ENCODE peak calls at places on chromosomes 3 and 15, in eight cellular contexts. C is breast epithelium; Q is HepG2; O is CD4-positive, CD25-positive, alpha-beta regulatory T cell; D is fibroblast of lung; H is cardiac muscle cell; R is Peyer's patch; G is GM23248. P is an unnamed sample.

GRCh38 chr15:89112341-89112971 is 24.2 kb downstream of the ABHD2 start:
- DNase-seq in C (no peak), Q (peak), O (no peak), D (peak), H (no peak), R (peak), G (peak), P (no peak)

GRCh38 chr3:23129062-23129461 is 74.1 kb upstream of the UBE2E2 start:
- DNase-seq in C (no peak), Q (no peak), O (no peak), D (no peak), H (no peak), R (no peak), G (no peak), P (no peak)

GRCh38 chr15:43775411-43775965 is 1.3 kb downstream of the ELL3 start:
- DNase-seq in C (peak), Q (peak), O (no peak), D (peak), H (peak), R (peak), G (peak), P (no peak)

GRCh38 chr15:51212239-51212638 is 117.5 kb upstream of the TNFAIP8L3 start:
- DNase-seq in C (no peak), Q (no peak), O (no peak), D (no peak), H (no peak), R (no peak), G (no peak), P (no peak)

GRCh38 chr3:140573011-140573410 is 104.9 kb upstream of the TRIM42 start:
- DNase-seq in C (no peak), Q (no peak), O (no peak), D (no peak), H (no peak), R (no peak), G (no peak), P (no peak)

GRCh38 chr15:99438691-99439523 is 126.9 kb upstream of the MEF2A start:
- DNase-seq in C (no peak), Q (no peak), O (no peak), D (peak), H (no peak), R (peak), G (peak), P (peak)

GRCh38 chr15:95884276-95884675 is 446.2 kb upstream of the NR2F2 start:
- DNase-seq in C (no peak), Q (no peak), O (no peak), D (peak), H (no peak), R (no peak), G (peak), P (no peak)

GRCh38 chr3:62567097-62568021 is 194.0 kb upstream of the FEZF2 start:
- DNase-seq in C (no peak), Q (peak), O (no peak), D (peak), H (peak), R (no peak), G (peak), P (peak)

GRCh38 chr15:25408428-25408827 is 30.4 kb downstream of the UBE3A start:
- DNase-seq in C (no peak), Q (no peak), O (no peak), D (peak), H (no peak), R (no peak), G (peak), P (no peak)

GRCh38 chr3:73569246-73569760 is 55.4 kb downstream of the PDZRN3 start:
- DNase-seq in C (no peak), Q (no peak), O (no peak), D (no peak), H (no peak), R (no peak), G (no peak), P (no peak)

GRCh38 chr3:194300392-194300758 is 50.8 kb downstream of the CPN2 start:
- DNase-seq in C (peak), Q (peak), O (no peak), D (peak), H (peak), R (peak), G (peak), P (no peak)

GRCh38 chr3:5304789-5305680 is 117.5 kb downstream of the EDEM1 start:
- DNase-seq in C (no peak), Q (peak), O (peak), D (peak), H (peak), R (peak), G (peak), P (no peak)

GRCh38 chr15:52780172-52780980 is 9.8 kb downstream of the ONECUT1 start:
- DNase-seq in C (no peak), Q (peak), O (peak), D (peak), H (peak), R (peak), G (peak), P (no peak)

GRCh38 chr3:171018151-171018935 is 8.2 kb downstream of the SLC2A2 start:
- DNase-seq in C (no peak), Q (no peak), O (no peak), D (peak), H (peak), R (no peak), G (peak), P (no peak)

GRCh38 chr3:27114684-27115083 is 254.5 kb downstream of the NEK10 start:
- DNase-seq in C (no peak), Q (peak), O (no peak), D (peak), H (no peak), R (no peak), G (peak), P (no peak)

GRCh38 chr15:49490963-49491362 is 67.9 kb downstream of the FGF7 start:
- DNase-seq in C (no peak), Q (no peak), O (no peak), D (no peak), H (no peak), R (no peak), G (peak), P (no peak)

GRCh38 chr3:63625161-63625560 is 27.3 kb upstream of the SNTN start:
- DNase-seq in C (no peak), Q (no peak), O (no peak), D (peak), H (peak), R (no peak), G (peak), P (no peak)

GRCh38 chr3:86923071-86923476 is 67.9 kb downstream of the VGLL3 start:
- DNase-seq in C (no peak), Q (no peak), O (no peak), D (peak), H (no peak), R (no peak), G (peak), P (no peak)

GRCh38 chr3:191531434-191531833 is 70.5 kb downstream of the PYDC2 start:
- DNase-seq in C (no peak), Q (no peak), O (no peak), D (peak), H (no peak), R (no peak), G (no peak), P (no peak)

GRCh38 chr3:27657404-27657803 is 64.7 kb downstream of the EOMES start:
- DNase-seq in C (no peak), Q (no peak), O (no peak), D (peak), H (no peak), R (no peak), G (peak), P (no peak)

GRCh38 chr15:73366766-73367623 is 1.8 kb downstream of the HCN4 start:
- DNase-seq in C (no peak), Q (no peak), O (no peak), D (no peak), H (peak), R (no peak), G (no peak), P (no peak)

GRCh38 chr15:51935466-51936118 is 36.0 kb downstream of the LEO1 start:
- DNase-seq in C (no peak), Q (no peak), O (no peak), D (no peak), H (no peak), R (no peak), G (no peak), P (no peak)

GRCh38 chr3:58299839-58300516 is 6.1 kb upstream of the RPP14 start:
- DNase-seq in C (no peak), Q (peak), O (peak), D (peak), H (peak), R (no peak), G (peak), P (no peak)

GRCh38 chr15:74422723-74423442 is 10.9 kb downstream of the SEMA7A start:
- DNase-seq in C (no peak), Q (peak), O (no peak), D (peak), H (peak), R (peak), G (peak), P (no peak)

GRCh38 chr3:13866406-13866965 is 13.4 kb downstream of the WNT7A start:
- DNase-seq in C (no peak), Q (no peak), O (peak), D (no peak), H (no peak), R (no peak), G (no peak), P (no peak)

GRCh38 chr3:67863869-67864268 is 209.5 kb upstream of the SUCLG2 start:
- DNase-seq in C (no peak), Q (peak), O (no peak), D (no peak), H (peak), R (no peak), G (peak), P (no peak)

GRCh38 chr15:85479071-85479647 is 98.8 kb downstream of the AKAP13 start:
- DNase-seq in C (no peak), Q (no peak), O (no peak), D (peak), H (no peak), R (no peak), G (peak), P (no peak)

GRCh38 chr15:73691398-73691797 is 7.2 kb downstream of the CD276 start:
- DNase-seq in C (no peak), Q (no peak), O (no peak), D (peak), H (peak), R (peak), G (peak), P (peak)

GRCh38 chr15:40436116-40436891 is 4.4 kb upstream of the BAHD1 start:
- DNase-seq in C (no peak), Q (no peak), O (no peak), D (no peak), H (no peak), R (no peak), G (peak), P (no peak)

GRCh38 chr3:61637088-61638051 is 76.0 kb downstream of the PTPRG start:
- DNase-seq in C (no peak), Q (no peak), O (no peak), D (peak), H (no peak), R (peak), G (peak), P (no peak)

DNA sequence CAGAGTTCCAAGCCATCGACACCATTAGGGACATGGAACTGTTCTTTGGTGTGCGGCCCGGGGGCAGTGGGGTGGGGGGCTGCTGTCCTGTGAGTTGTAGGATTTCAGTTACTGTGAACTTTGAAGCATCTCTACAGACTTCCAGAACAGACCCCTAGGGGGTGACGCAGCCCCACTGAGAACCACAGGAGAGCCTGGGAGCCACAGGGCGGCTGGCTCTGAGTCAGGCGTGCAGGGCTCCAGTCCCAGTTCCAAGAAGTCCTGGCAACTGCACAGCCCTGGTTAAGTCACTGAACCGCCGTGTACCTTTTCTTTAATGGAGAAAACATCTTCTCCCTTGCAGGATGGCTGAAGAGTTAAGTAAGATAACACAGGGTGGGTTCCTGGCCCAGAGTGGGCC is 23.5 kb upstream of the LRTM1 start:
- DNase-seq in C (peak), Q (peak), O (no peak), D (peak), H (peak), R (peak), G (peak), P (peak)
- H3K27ac ChIP-seq in C (no peak), Q (no peak), O (no peak), D (no peak), H (no peak), R (no peak), G (peak), P (no peak)

GRCh38 chr3:152205097-152205593 is 63.6 kb upstream of the MBNL1 start:
- DNase-seq in C (no peak), Q (no peak), O (no peak), D (no peak), H (no peak), R (no peak), G (no peak), P (no peak)

GRCh38 chr3:152202976-152203626 is 65.6 kb upstream of the MBNL1 start:
- DNase-seq in C (no peak), Q (no peak), O (no peak), D (no peak), H (no peak), R (peak), G (no peak), P (no peak)

GRCh38 chr3:152204218-152204617 is 64.5 kb upstream of the MBNL1 start:
- DNase-seq in C (no peak), Q (no peak), O (no peak), D (no peak), H (no peak), R (no peak), G (no peak), P (no peak)

GRCh38 chr3:152206243-152206642 is 62.5 kb upstream of the MBNL1 start:
- DNase-seq in C (no peak), Q (no peak), O (no peak), D (no peak), H (no peak), R (no peak), G (no peak), P (no peak)

DNA sequence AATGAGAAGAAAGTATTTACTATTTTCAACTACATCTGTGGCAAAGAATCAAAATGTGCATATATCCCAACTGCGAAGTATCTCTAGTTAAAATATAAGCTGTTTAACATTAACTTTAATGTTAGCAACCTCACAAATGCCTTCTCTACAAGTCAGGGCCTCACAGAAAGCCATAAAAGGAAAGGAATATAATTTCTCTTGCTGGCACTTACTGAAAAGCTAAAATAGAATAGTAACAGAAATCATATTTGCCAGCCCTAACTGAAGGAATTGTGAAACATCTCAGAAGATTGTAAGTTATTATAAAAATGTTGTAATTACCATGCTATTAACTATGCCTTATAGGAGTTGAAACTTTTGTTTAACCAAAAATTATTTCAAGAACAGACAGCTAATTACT is 65.1 kb upstream of the MBNL1 start:
- DNase-seq in C (no peak), Q (no peak), O (no peak), D (no peak), H (no peak), R (no peak), G (peak), P (no peak)
- H3K27ac ChIP-seq in C (no peak), Q (no peak), O (peak), D (no peak), H (no peak), R (peak), G (peak), P (peak)

GRCh38 chr3:71066849-71067261 is 516.7 kb downstream of the FOXP1 start:
- DNase-seq in C (no peak), Q (no peak), O (no peak), D (peak), H (no peak), R (no peak), G (peak), P (peak)

GRCh38 chr3:71066356-71066755 is 517.2 kb downstream of the FOXP1 start:
- DNase-seq in C (no peak), Q (no peak), O (peak), D (no peak), H (no peak), R (peak), G (no peak), P (no peak)

GRCh38 chr3:71064976-71065763 is 518.4 kb downstream of the FOXP1 start:
- DNase-seq in C (peak), Q (peak), O (peak), D (peak), H (peak), R (peak), G (peak), P (no peak)

GRCh38 chr3:71064288-71064975 is 519.1 kb downstream of the FOXP1 start:
- DNase-seq in C (no peak), Q (peak), O (peak), D (peak), H (peak), R (peak), G (peak), P (peak)

DNA sequence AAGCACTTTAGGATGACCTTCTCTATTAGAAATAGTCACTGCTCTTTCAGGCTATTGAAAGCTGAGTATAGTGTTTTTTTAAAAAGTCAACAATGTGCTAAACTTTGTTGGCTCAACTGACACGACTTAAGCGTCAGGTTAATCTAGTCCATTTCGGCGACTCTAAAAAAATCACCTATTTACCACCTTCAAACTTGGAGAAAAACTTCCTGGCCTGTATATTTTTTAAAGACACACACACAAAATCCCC is 517.8 kb downstream of the FOXP1 start:
- DNase-seq in C (no peak), Q (no peak), O (no peak), D (no peak), H (no peak), R (no peak), G (no peak), P (no peak)
- H3K27ac ChIP-seq in C (peak), Q (peak), O (peak), D (peak), H (peak), R (peak), G (peak), P (peak)

GRCh38 chr3:184368804-184369183 is 7.3 kb downstream of the POLR2H start:
- DNase-seq in C (no peak), Q (no peak), O (no peak), D (peak), H (no peak), R (no peak), G (peak), P (no peak)
- H3K27ac ChIP-seq in C (peak), Q (no peak), O (no peak), D (no peak), H (no peak), R (no peak), G (peak), P (peak)

GRCh38 chr3:151901946-151902285 is 28.5 kb downstream of the SUCNR1 start:
- DNase-seq in C (no peak), Q (no peak), O (no peak), D (no peak), H (no peak), R (no peak), G (no peak), P (no peak)

GRCh38 chr3:151905647-151906046 is 32.2 kb downstream of the SUCNR1 start:
- DNase-seq in C (no peak), Q (no peak), O (no peak), D (no peak), H (no peak), R (no peak), G (no peak), P (no peak)

GRCh38 chr3:151901282-151901945 is 28.0 kb downstream of the SUCNR1 start:
- DNase-seq in C (no peak), Q (no peak), O (no peak), D (peak), H (no peak), R (no peak), G (no peak), P (no peak)

GRCh38 chr3:151900460-151900859 is 27.0 kb downstream of the SUCNR1 start:
- DNase-seq in C (no peak), Q (no peak), O (no peak), D (peak), H (no peak), R (no peak), G (no peak), P (no peak)

GRCh38 chr3:151903501-151903991 is 30.1 kb downstream of the SUCNR1 start:
- DNase-seq in C (no peak), Q (no peak), O (no peak), D (peak), H (peak), R (no peak), G (peak), P (no peak)
- H3K27ac ChIP-seq in C (peak), Q (no peak), O (no peak), D (peak), H (peak), R (no peak), G (no peak), P (peak)

DNA sequence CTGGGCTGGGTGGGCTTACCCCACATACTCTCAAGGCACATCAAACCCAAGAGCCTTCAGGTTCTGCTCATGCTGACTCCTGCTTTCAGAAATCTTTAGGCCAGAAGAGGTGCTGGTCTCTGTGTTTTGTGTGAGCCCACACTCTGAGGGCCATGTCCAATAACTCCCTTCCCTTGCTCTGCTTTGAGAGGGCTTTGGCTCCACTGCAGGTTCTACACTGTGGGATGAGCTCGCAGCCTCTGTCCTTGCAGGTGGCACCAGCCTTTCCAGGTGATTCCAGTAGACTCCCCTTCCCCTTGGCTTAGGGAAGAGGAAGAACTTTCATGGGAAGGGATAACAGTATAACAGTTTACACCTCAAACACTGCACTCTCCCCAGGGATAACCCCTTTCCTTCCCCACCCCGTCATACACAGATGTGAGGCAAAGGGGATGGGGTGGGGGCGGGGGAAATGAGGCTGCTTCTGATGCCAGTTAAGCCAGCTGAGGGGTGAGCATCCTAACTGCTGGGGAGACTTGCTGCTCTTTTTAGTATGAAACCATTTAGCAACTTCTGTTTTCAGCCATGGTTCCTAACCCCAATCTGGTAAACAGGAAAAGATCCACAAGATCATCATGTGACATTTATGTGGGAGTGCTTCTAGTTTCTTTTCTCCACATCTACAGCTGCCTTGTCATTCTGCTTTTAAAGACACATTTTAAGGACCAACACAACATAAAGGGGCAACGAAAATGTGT is 262.4 kb downstream of the SLC9A9 start:
- DNase-seq in C (no peak), Q (no peak), O (no peak), D (no peak), H (no peak), R (no peak), G (no peak), P (no peak)
- H3K27ac ChIP-seq in C (peak), Q (no peak), O (no peak), D (no peak), H (no peak), R (no peak), G (no peak), P (no peak)

P was measured in ascending aorta.